ENCODE peak calls at places on chromosomes 1 and 21, in nine cellular contexts. One of them, this sample, is unnamed.

GRCh38 chr1:38872401-38873026 is 634 bp downstream of the MYCBP start:
- DNase-seq in A549: no peak
- DNase-seq in fibroblast of pulmonary artery: peak; percentile 33
- DNase-seq in heart right ventricle: no peak
- DNase-seq in IMR-90: peak; percentile 31
- DNase-seq in cardiac fibroblast: peak; percentile 39
- DNase-seq in PC-3: peak; percentile 26
- DNase-seq in astrocyte: peak; percentile 7
- DNase-seq in OCI-LY7: peak; percentile 59
- DNase-seq in this sample: no peak

GRCh38 chr1:7468248-7468647 is 302.8 kb upstream of the VAMP3 start:
- DNase-seq in A549: no peak
- DNase-seq in fibroblast of pulmonary artery: no peak
- DNase-seq in heart right ventricle: no peak
- DNase-seq in IMR-90: no peak
- DNase-seq in cardiac fibroblast: no peak
- DNase-seq in PC-3: no peak
- DNase-seq in astrocyte: no peak
- DNase-seq in OCI-LY7: no peak
- DNase-seq in this sample: no peak

GRCh38 chr21:36415375-36415774 is 30.2 kb downstream of the CHAF1B start:
- DNase-seq in A549: no peak
- DNase-seq in fibroblast of pulmonary artery: no peak
- DNase-seq in heart right ventricle: no peak
- DNase-seq in IMR-90: no peak
- DNase-seq in cardiac fibroblast: no peak
- DNase-seq in PC-3: no peak
- DNase-seq in astrocyte: no peak
- DNase-seq in OCI-LY7: no peak
- DNase-seq in this sample: no peak

GRCh38 chr21:15221799-15222386 is 157.1 kb upstream of the NRIP1 start:
- DNase-seq in A549: peak; percentile 92
- DNase-seq in fibroblast of pulmonary artery: peak; percentile 93
- DNase-seq in heart right ventricle: peak; percentile 15
- DNase-seq in IMR-90: peak; percentile 65
- DNase-seq in cardiac fibroblast: peak; percentile 85
- DNase-seq in PC-3: peak; percentile 86
- DNase-seq in astrocyte: peak; percentile 73
- DNase-seq in OCI-LY7: no peak
- DNase-seq in this sample: no peak

GRCh38 chr21:33377221-33377620 is 26.0 kb upstream of the IFNGR2 start:
- DNase-seq in A549: no peak
- DNase-seq in fibroblast of pulmonary artery: no peak
- DNase-seq in heart right ventricle: no peak
- DNase-seq in IMR-90: no peak
- DNase-seq in cardiac fibroblast: no peak
- DNase-seq in PC-3: no peak
- DNase-seq in astrocyte: no peak
- DNase-seq in OCI-LY7: no peak
- DNase-seq in this sample: no peak

GRCh38 chr21:20004353-20004752 is 993.9 kb upstream of the NCAM2 start:
- DNase-seq in A549: no peak
- DNase-seq in fibroblast of pulmonary artery: no peak
- DNase-seq in heart right ventricle: no peak
- DNase-seq in IMR-90: no peak
- DNase-seq in cardiac fibroblast: peak; percentile 1
- DNase-seq in PC-3: no peak
- DNase-seq in astrocyte: no peak
- DNase-seq in OCI-LY7: no peak
- DNase-seq in this sample: no peak

GRCh38 chr1:180920702-180921101 is 8.0 kb downstream of the KIAA1614 start:
- DNase-seq in A549: peak; percentile 26
- DNase-seq in fibroblast of pulmonary artery: no peak
- DNase-seq in heart right ventricle: no peak
- DNase-seq in IMR-90: no peak
- DNase-seq in cardiac fibroblast: no peak
- DNase-seq in PC-3: no peak
- DNase-seq in astrocyte: no peak
- DNase-seq in OCI-LY7: no peak
- DNase-seq in this sample: no peak

GRCh38 chr1:70485624-70486023 is 74.6 kb downstream of the CTH start:
- DNase-seq in A549: no peak
- DNase-seq in fibroblast of pulmonary artery: no peak
- DNase-seq in heart right ventricle: no peak
- DNase-seq in IMR-90: no peak
- DNase-seq in cardiac fibroblast: no peak
- DNase-seq in PC-3: no peak
- DNase-seq in astrocyte: no peak
- DNase-seq in OCI-LY7: no peak
- DNase-seq in this sample: no peak

GRCh38 chr21:14480601-14481000 is 65.5 kb downstream of the SAMSN1 start:
- DNase-seq in A549: no peak
- DNase-seq in fibroblast of pulmonary artery: peak; percentile 4
- DNase-seq in heart right ventricle: no peak
- DNase-seq in IMR-90: no peak
- DNase-seq in cardiac fibroblast: peak; percentile 3
- DNase-seq in PC-3: peak; percentile 8
- DNase-seq in astrocyte: no peak
- DNase-seq in OCI-LY7: no peak
- DNase-seq in this sample: no peak

DNA sequence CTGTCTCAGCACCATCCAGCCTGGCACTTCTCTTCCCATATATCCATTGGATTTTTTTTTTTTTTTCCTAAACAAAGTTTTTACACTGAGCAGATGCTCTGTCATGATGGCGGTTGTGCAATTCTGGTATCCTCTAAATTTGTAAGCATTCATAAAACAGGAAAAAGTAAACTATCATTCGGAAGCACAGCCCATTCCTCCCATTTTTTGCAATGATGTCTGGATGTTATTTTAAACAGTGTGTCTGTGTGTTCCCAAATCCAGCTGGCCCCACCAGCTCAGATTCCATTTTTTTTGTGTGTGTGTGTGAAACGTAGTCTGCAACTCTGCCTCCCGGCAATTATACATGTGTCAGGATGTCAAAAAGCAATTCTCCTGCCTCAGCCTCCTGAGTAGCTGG is 33.5 kb downstream of the PDPN start:
- DNase-seq in A549: no peak
- DNase-seq in fibroblast of pulmonary artery: peak; percentile 50
- DNase-seq in heart right ventricle: no peak
- DNase-seq in IMR-90: no peak
- DNase-seq in cardiac fibroblast: peak; percentile 38
- DNase-seq in PC-3: no peak
- DNase-seq in astrocyte: no peak
- DNase-seq in OCI-LY7: no peak
- DNase-seq in this sample: no peak
- TF ChIP-seq CTCF in A549: no peak
- TF ChIP-seq CTCF in fibroblast of pulmonary artery: no peak
- TF ChIP-seq CTCF in heart right ventricle: no peak
- TF ChIP-seq CTCF in IMR-90: no peak
- TF ChIP-seq CTCF in cardiac fibroblast: no peak
- TF ChIP-seq CTCF in PC-3: no peak
- TF ChIP-seq CTCF in astrocyte: no peak
- TF ChIP-seq CTCF in OCI-LY7: no peak
- TF ChIP-seq CTCF in this sample: no peak

DNA sequence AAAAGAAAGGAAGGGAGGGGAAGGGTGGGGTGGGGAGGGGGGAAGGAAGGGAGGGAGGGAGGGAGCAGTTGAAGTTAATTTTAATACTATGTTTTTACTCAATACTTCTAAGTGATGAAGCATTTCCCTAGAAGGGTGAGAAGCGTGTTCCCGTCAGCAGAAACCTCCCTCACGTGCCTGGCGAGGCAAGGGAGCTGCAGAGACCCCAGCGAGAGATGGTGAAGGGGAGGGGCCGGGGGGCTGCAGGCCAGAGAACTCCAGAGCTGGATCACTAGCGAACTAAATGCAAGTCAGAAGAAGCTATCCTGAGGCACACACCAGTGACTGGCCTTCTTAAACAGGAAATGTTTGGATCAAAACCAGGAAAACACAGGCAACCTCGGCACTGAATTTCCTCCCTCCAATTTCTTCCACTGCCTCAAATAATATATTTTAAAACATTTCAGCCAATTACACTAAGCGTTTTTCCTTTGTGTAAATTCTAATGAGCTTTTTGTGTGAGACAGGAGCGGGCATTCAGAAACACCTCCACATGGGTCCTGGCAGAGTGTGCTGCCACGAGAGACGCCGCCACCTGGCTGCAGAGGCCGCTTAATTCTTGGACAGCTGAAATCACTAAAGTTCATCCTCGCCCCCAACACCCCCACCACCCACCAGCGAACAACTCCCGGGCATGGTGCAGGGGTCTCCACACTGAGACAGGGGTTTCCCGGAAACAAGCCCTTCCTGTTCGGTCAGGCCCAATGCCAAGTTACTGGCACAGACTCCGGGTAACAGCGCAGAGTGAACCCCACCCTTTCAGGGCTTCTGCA is 17.8 kb downstream of the WDR4 start:
- DNase-seq in A549: no peak
- DNase-seq in fibroblast of pulmonary artery: no peak
- DNase-seq in heart right ventricle: no peak
- DNase-seq in IMR-90: no peak
- DNase-seq in cardiac fibroblast: no peak
- DNase-seq in PC-3: no peak
- DNase-seq in astrocyte: no peak
- DNase-seq in OCI-LY7: no peak
- DNase-seq in this sample: no peak
- TF ChIP-seq CTCF in A549: no peak
- TF ChIP-seq CTCF in fibroblast of pulmonary artery: no peak
- TF ChIP-seq CTCF in heart right ventricle: no peak
- TF ChIP-seq CTCF in IMR-90: no peak
- TF ChIP-seq CTCF in cardiac fibroblast: no peak
- TF ChIP-seq CTCF in PC-3: no peak
- TF ChIP-seq CTCF in astrocyte: no peak
- TF ChIP-seq CTCF in OCI-LY7: no peak
- TF ChIP-seq CTCF in this sample: no peak

GRCh38 chr1:204259196-204259595 is 45.4 kb upstream of the GOLT1A start:
- DNase-seq in A549: no peak
- DNase-seq in fibroblast of pulmonary artery: no peak
- DNase-seq in heart right ventricle: no peak
- DNase-seq in IMR-90: no peak
- DNase-seq in cardiac fibroblast: no peak
- DNase-seq in PC-3: no peak
- DNase-seq in astrocyte: no peak
- DNase-seq in OCI-LY7: no peak
- DNase-seq in this sample: no peak

GRCh38 chr1:204259782-204260181 is 46.0 kb upstream of the GOLT1A start:
- DNase-seq in A549: no peak
- DNase-seq in fibroblast of pulmonary artery: no peak
- DNase-seq in heart right ventricle: no peak
- DNase-seq in IMR-90: no peak
- DNase-seq in cardiac fibroblast: no peak
- DNase-seq in PC-3: no peak
- DNase-seq in astrocyte: no peak
- DNase-seq in OCI-LY7: no peak
- DNase-seq in this sample: no peak

GRCh38 chr1:204257446-204257845 is 43.7 kb upstream of the GOLT1A start:
- DNase-seq in A549: no peak
- DNase-seq in fibroblast of pulmonary artery: no peak
- DNase-seq in heart right ventricle: no peak
- DNase-seq in IMR-90: no peak
- DNase-seq in cardiac fibroblast: no peak
- DNase-seq in PC-3: no peak
- DNase-seq in astrocyte: no peak
- DNase-seq in OCI-LY7: no peak
- DNase-seq in this sample: no peak

GRCh38 chr1:204256531-204256930 is 42.7 kb upstream of the GOLT1A start:
- DNase-seq in A549: no peak
- DNase-seq in fibroblast of pulmonary artery: no peak
- DNase-seq in heart right ventricle: no peak
- DNase-seq in IMR-90: no peak
- DNase-seq in cardiac fibroblast: no peak
- DNase-seq in PC-3: no peak
- DNase-seq in astrocyte: no peak
- DNase-seq in OCI-LY7: no peak
- DNase-seq in this sample: no peak

GRCh38 chr1:204258213-204259115 is 44.7 kb upstream of the GOLT1A start:
- DNase-seq in A549: peak; percentile 74
- DNase-seq in fibroblast of pulmonary artery: peak; percentile 70
- DNase-seq in heart right ventricle: peak; percentile 64
- DNase-seq in IMR-90: peak; percentile 63
- DNase-seq in cardiac fibroblast: peak; percentile 64
- DNase-seq in PC-3: peak; percentile 78
- DNase-seq in astrocyte: peak; percentile 18
- DNase-seq in OCI-LY7: peak; percentile 28
- DNase-seq in this sample: no peak
- TF ChIP-seq CTCF in A549: peak; percentile 83
- TF ChIP-seq CTCF in fibroblast of pulmonary artery: peak; percentile 90
- TF ChIP-seq CTCF in heart right ventricle: peak; percentile 44
- TF ChIP-seq CTCF in IMR-90: peak; percentile 79
- TF ChIP-seq CTCF in cardiac fibroblast: peak; percentile 90
- TF ChIP-seq CTCF in PC-3: peak; percentile 96
- TF ChIP-seq CTCF in astrocyte: peak; percentile 61
- TF ChIP-seq CTCF in OCI-LY7: peak; percentile 80
- TF ChIP-seq CTCF in this sample: no peak

GRCh38 chr1:55477953-55478352 is 262.8 kb upstream of the USP24 start:
- DNase-seq in A549: no peak
- DNase-seq in fibroblast of pulmonary artery: no peak
- DNase-seq in heart right ventricle: no peak
- DNase-seq in IMR-90: no peak
- DNase-seq in cardiac fibroblast: no peak
- DNase-seq in PC-3: no peak
- DNase-seq in astrocyte: no peak
- DNase-seq in OCI-LY7: no peak
- DNase-seq in this sample: no peak

GRCh38 chr1:55479970-55480369 is 264.8 kb upstream of the USP24 start:
- DNase-seq in A549: no peak
- DNase-seq in fibroblast of pulmonary artery: no peak
- DNase-seq in heart right ventricle: no peak
- DNase-seq in IMR-90: no peak
- DNase-seq in cardiac fibroblast: no peak
- DNase-seq in PC-3: no peak
- DNase-seq in astrocyte: no peak
- DNase-seq in OCI-LY7: no peak
- DNase-seq in this sample: no peak

GRCh38 chr1:55476445-55477015 is 261.4 kb upstream of the USP24 start:
- DNase-seq in A549: peak; percentile 65
- DNase-seq in fibroblast of pulmonary artery: no peak
- DNase-seq in heart right ventricle: no peak
- DNase-seq in IMR-90: no peak
- DNase-seq in cardiac fibroblast: no peak
- DNase-seq in PC-3: no peak
- DNase-seq in astrocyte: no peak
- DNase-seq in OCI-LY7: no peak
- DNase-seq in this sample: no peak

GRCh38 chr1:55480396-55480795 is 265.2 kb upstream of the USP24 start:
- DNase-seq in A549: no peak
- DNase-seq in fibroblast of pulmonary artery: no peak
- DNase-seq in heart right ventricle: no peak
- DNase-seq in IMR-90: no peak
- DNase-seq in cardiac fibroblast: no peak
- DNase-seq in PC-3: no peak
- DNase-seq in astrocyte: no peak
- DNase-seq in OCI-LY7: no peak
- DNase-seq in this sample: no peak

DNA sequence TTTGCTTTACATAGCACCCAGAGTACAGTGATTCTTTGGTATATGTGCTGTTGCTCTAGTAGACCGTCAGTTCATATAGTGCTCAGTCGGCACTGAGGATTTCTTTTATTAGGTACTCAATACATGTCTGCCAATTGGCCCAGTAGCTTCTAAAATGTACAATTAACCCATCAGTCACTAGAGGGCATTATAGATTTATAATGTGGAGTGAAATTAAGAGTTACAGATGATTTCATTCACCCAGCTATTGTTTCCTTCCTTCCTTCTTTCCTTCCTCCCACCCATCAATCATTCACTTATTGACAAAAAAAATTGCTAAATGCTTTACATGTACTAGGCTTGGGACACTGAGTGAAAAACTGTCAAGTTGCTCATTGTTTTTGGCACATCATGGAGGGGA is 263.6 kb upstream of the USP24 start:
- DNase-seq in A549: peak; percentile 42
- DNase-seq in fibroblast of pulmonary artery: peak; percentile 60
- DNase-seq in heart right ventricle: no peak
- DNase-seq in IMR-90: peak; percentile 51
- DNase-seq in cardiac fibroblast: peak; percentile 46
- DNase-seq in PC-3: peak; percentile 79
- DNase-seq in astrocyte: peak; percentile 26
- DNase-seq in OCI-LY7: peak; percentile 29
- DNase-seq in this sample: no peak
- TF ChIP-seq CTCF in A549: peak; percentile 12
- TF ChIP-seq CTCF in fibroblast of pulmonary artery: peak; percentile 34
- TF ChIP-seq CTCF in heart right ventricle: no peak
- TF ChIP-seq CTCF in IMR-90: peak; percentile 53
- TF ChIP-seq CTCF in cardiac fibroblast: peak; percentile 25
- TF ChIP-seq CTCF in PC-3: peak; percentile 70
- TF ChIP-seq CTCF in astrocyte: peak; percentile 26
- TF ChIP-seq CTCF in OCI-LY7: peak; percentile 72
- TF ChIP-seq CTCF in this sample: no peak